ENCODE peak calls at places on chromosomes 6 and 20, in nine cellular contexts. Q is pancreas, W is IMR-90, T is heart right ventricle, N is psoas muscle, D is ovary, Y is esophagus muscularis mucosa, M is heart left ventricle, X is K562. A is an unnamed sample.

GRCh38 chr6:135568366-135568765 is 70.8 kb upstream of the AHI1 start:
- DNase-seq in Q (peak; percentile 11), W (peak; percentile 95), T (peak; percentile 44), N (no peak), D (peak; percentile 17), Y (no peak), M (peak; percentile 46), X (no peak), A (peak; percentile 45)

GRCh38 chr20:36802326-36803223 is 29.0 kb upstream of the DSN1 start:
- DNase-seq in Q (no peak), W (peak; percentile 90), T (no peak), N (no peak), D (no peak), Y (no peak), M (no peak), X (no peak), A (no peak)

GRCh38 chr20:31678389-31679356 is 41.0 kb downstream of the COX4I2 start:
- DNase-seq in Q (no peak), W (no peak), T (no peak), N (no peak), D (peak; percentile 66), Y (no peak), M (no peak), X (no peak), A (no peak)

GRCh38 chr6:84077645-84078044 is 44.1 kb downstream of the MRAP2 start:
- DNase-seq in Q (no peak), W (no peak), T (no peak), N (no peak), D (no peak), Y (no peak), M (no peak), X (no peak), A (no peak)

GRCh38 chr6:46378882-46379405 is 112.3 kb downstream of the RCAN2 start:
- DNase-seq in Q (peak; percentile 17), W (no peak), T (no peak), N (no peak), D (no peak), Y (no peak), M (no peak), X (no peak), A (no peak)

GRCh38 chr20:38601216-38602184 is at the start of gene ARHGAP40:
- DNase-seq in Q (no peak), W (no peak), T (no peak), N (no peak), D (no peak), Y (no peak), M (no peak), X (peak; percentile 73), A (no peak)

GRCh38 chr6:4844108-4844507 is 67.9 kb downstream of the CDYL start:
- DNase-seq in Q (no peak), W (no peak), T (no peak), N (no peak), D (no peak), Y (no peak), M (no peak), X (no peak), A (no peak)

GRCh38 chr20:1567392-1568165 is 10.1 kb upstream of the SIRPD start:
- DNase-seq in Q (no peak), W (peak; percentile 27), T (no peak), N (no peak), D (no peak), Y (no peak), M (no peak), X (peak; percentile 1), A (no peak)

GRCh38 chr6:160010067-160010466 is 41.2 kb downstream of the IGF2R start:
- DNase-seq in Q (no peak), W (peak; percentile 17), T (peak; percentile 74), N (peak; percentile 69), D (peak; percentile 44), Y (no peak), M (peak; percentile 78), X (no peak), A (no peak)

GRCh38 chr6:21596379-21597242 is 3.1 kb downstream of the SOX4 start:
- DNase-seq in Q (peak; percentile 28), W (peak; percentile 59), T (peak; percentile 63), N (peak; percentile 46), D (peak; percentile 70), Y (no peak), M (peak; percentile 69), X (no peak), A (peak; percentile 36)

GRCh38 chr6:96991618-96992355 is 67.3 kb downstream of the KLHL32 start:
- DNase-seq in Q (no peak), W (no peak), T (no peak), N (no peak), D (no peak), Y (no peak), M (no peak), X (no peak), A (no peak)

GRCh38 chr6:159761135-159761872 is 541 bp upstream of the ACAT2 start:
- DNase-seq in Q (no peak), W (no peak), T (peak; percentile 15), N (peak; percentile 38), D (peak; percentile 27), Y (no peak), M (no peak), X (no peak), A (no peak)

GRCh38 chr6:26307830-26308229 is 57.2 kb upstream of the BTN3A2 start:
- DNase-seq in Q (no peak), W (no peak), T (no peak), N (no peak), D (no peak), Y (no peak), M (no peak), X (no peak), A (no peak)

GRCh38 chr20:25269057-25269832 is 21.4 kb downstream of the PYGB start:
- DNase-seq in Q (no peak), W (no peak), T (peak; percentile 1), N (peak; percentile 3), D (no peak), Y (no peak), M (no peak), X (no peak), A (no peak)

GRCh38 chr6:2209226-2209809 is 36.1 kb downstream of the GMDS start:
- DNase-seq in Q (peak; percentile 84), W (peak; percentile 30), T (peak; percentile 20), N (no peak), D (no peak), Y (no peak), M (no peak), X (peak; percentile 39), A (no peak)

GRCh38 chr6:12068899-12069557 is 56.9 kb downstream of the HIVEP1 start:
- DNase-seq in Q (no peak), W (peak; percentile 18), T (no peak), N (no peak), D (no peak), Y (no peak), M (no peak), X (no peak), A (no peak)

GRCh38 chr20:58619847-58620431 is 31.1 kb upstream of the STX16 start:
- DNase-seq in Q (no peak), W (no peak), T (no peak), N (no peak), D (no peak), Y (no peak), M (no peak), X (no peak), A (no peak)

GRCh38 chr6:80969439-80969838 is 783.0 kb downstream of the TENT5A start:
- DNase-seq in Q (no peak), W (peak; percentile 19), T (no peak), N (no peak), D (no peak), Y (no peak), M (no peak), X (no peak), A (no peak)

GRCh38 chr6:137871299-137871698 is 4.2 kb downstream of the TNFAIP3 start:
- DNase-seq in Q (no peak), W (no peak), T (no peak), N (no peak), D (no peak), Y (no peak), M (no peak), X (no peak), A (peak; percentile 23)
- H3K4me3 ChIP-seq in Q (peak overlapping the region; percentile 93), W (no peak overlapping the region), T (peak overlapping the region; percentile 75), N (peak overlapping the region; percentile 37), D (peak overlapping the region; percentile 93), Y (peak overlapping the region; percentile 92), M (no peak overlapping the region), X (no peak overlapping the region), A (peak overlapping the region; percentile 96)

GRCh38 chr20:62405108-62405980 is 1.7 kb downstream of the CABLES2 start:
- DNase-seq in Q (no peak), W (peak; percentile 70), T (peak; percentile 38), N (peak; percentile 59), D (peak; percentile 62), Y (no peak), M (peak; percentile 65), X (no peak), A (no peak)
- H3K27ac ChIP-seq in Q (no peak overlapping the region), W (no peak overlapping the region), T (no peak overlapping the region), N (no peak overlapping the region), D (peak overlapping the region; percentile 21), Y (no peak overlapping the region), M (no peak overlapping the region), X (no peak overlapping the region), A (peak overlapping the region; percentile 76)

DNA sequence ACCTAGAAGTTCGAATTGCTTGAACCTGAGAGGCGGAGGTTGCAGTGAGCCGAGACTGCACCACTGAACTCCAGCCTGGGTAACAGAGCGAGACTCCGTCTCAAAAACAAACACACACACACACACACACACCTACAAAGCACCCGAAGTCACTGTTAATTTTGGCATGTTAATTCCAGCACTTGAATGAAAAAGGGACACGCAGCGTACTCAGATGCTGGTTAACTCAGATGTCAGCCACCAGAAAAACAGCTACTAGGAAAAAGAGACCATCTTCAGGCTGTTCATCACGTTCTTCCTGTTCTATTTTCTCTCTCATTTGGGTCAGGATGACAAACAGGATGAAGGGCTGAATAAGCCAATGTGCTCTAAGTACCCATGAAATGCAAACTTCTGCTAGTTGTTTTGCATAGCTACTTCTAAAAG is 46.9 kb downstream of the BLOC1S5 start:
- DNase-seq in Q (no peak), W (no peak), T (no peak), N (no peak), D (no peak), Y (no peak), M (no peak), X (no peak), A (no peak)
- H3K4me3 ChIP-seq in Q (no peak overlapping the region), W (no peak overlapping the region), T (no peak overlapping the region), N (no peak overlapping the region), D (no peak overlapping the region), Y (no peak overlapping the region), M (no peak overlapping the region), X (no peak overlapping the region), A (no peak overlapping the region)

GRCh38 chr6:227074-227782 is 65.1 kb upstream of the DUSP22 start:
- DNase-seq in Q (no peak), W (no peak), T (no peak), N (no peak), D (no peak), Y (peak; percentile 75), M (no peak), X (no peak), A (no peak)

GRCh38 chr6:228881-229651 is 63.2 kb upstream of the DUSP22 start:
- DNase-seq in Q (no peak), W (no peak), T (no peak), N (no peak), D (no peak), Y (no peak), M (no peak), X (no peak), A (no peak)

GRCh38 chr6:225907-226306 is 66.4 kb upstream of the DUSP22 start:
- DNase-seq in Q (no peak), W (no peak), T (no peak), N (no peak), D (no peak), Y (peak; percentile 74), M (no peak), X (no peak), A (no peak)

GRCh38 chr6:226516-227073 is 65.7 kb upstream of the DUSP22 start:
- DNase-seq in Q (no peak), W (no peak), T (no peak), N (no peak), D (no peak), Y (peak; percentile 34), M (no peak), X (no peak), A (no peak)

GRCh38 chr6:227812-228338 is 64.4 kb upstream of the DUSP22 start:
- DNase-seq in Q (peak; percentile 46), W (no peak), T (no peak), N (no peak), D (no peak), Y (no peak), M (no peak), X (no peak), A (no peak)
- H3K27ac ChIP-seq in Q (no peak overlapping the region), W (no peak overlapping the region), T (no peak overlapping the region), N (no peak overlapping the region), D (no peak overlapping the region), Y (no peak overlapping the region), M (no peak overlapping the region), X (no peak overlapping the region), A (no peak overlapping the region)